ENCODE peak calls at places on chromosomes 2 and 18, in six cellular contexts. C is neural progenitor cell, W is Caco-2, O is GM23248, Z is stomach, P is tibial nerve. N is an unnamed sample.

GRCh38 chr2:196925768-196926561 is 542 bp downstream of the PGAP1 start:
- DNase-seq in O (peak; percentile 71), W (peak; percentile 8), C (peak; percentile 65), P (peak; percentile 18), Z (peak; percentile 27), N (peak; percentile 67)

GRCh38 chr2:205590759-205591158 is 91.5 kb upstream of the NRP2 start:
- DNase-seq in Z (no peak), O (peak; percentile 36), W (no peak), P (no peak), C (no peak), N (no peak)

GRCh38 chr2:180334514-180334913 is 327.4 kb upstream of the CWC22 start:
- DNase-seq in O (no peak), Z (no peak), P (no peak), C (no peak), W (no peak), N (no peak)

GRCh38 chr2:73931531-73932500 is 5.1 kb downstream of the DGUOK start:
- DNase-seq in C (no peak), W (no peak), Z (no peak), O (peak; percentile 64), P (no peak), N (no peak)

GRCh38 chr2:196167666-196168065 is 3.7 kb downstream of the STK17B start:
- DNase-seq in Z (no peak), W (no peak), C (peak; percentile 19), P (no peak), O (no peak), N (no peak)

GRCh38 chr2:85852979-85853498 is 35.8 kb downstream of the ST3GAL5 start:
- DNase-seq in C (no peak), P (peak; percentile 44), O (peak; percentile 76), W (no peak), Z (peak; percentile 45), N (peak; percentile 24)

GRCh38 chr18:48186084-48186798 is 222.9 kb downstream of the ZBTB7C start:
- DNase-seq in O (no peak), C (peak; percentile 73), W (no peak), Z (no peak), P (no peak), N (no peak)

GRCh38 chr2:33791625-33792024 is 192.5 kb upstream of the FAM98A start:
- DNase-seq in Z (no peak), O (peak; percentile 89), P (no peak), C (no peak), W (no peak), N (no peak)

GRCh38 chr18:13418013-13418710 is 199.6 kb downstream of the LDLRAD4 start:
- DNase-seq in Z (no peak), C (no peak), P (no peak), O (no peak), W (no peak), N (peak; percentile 61)

GRCh38 chr2:171044416-171044815 is 115.4 kb downstream of the GORASP2 start:
- DNase-seq in Z (no peak), W (no peak), P (no peak), O (no peak), C (no peak), N (no peak)

GRCh38 chr2:59706729-59707128 is 846.7 kb downstream of the BCL11A start:
- DNase-seq in O (no peak), P (no peak), W (no peak), C (no peak), Z (no peak), N (no peak)

GRCh38 chr2:233832869-233833812 is 21.2 kb downstream of the HJURP start:
- DNase-seq in P (no peak), W (peak; percentile 47), C (peak; percentile 85), O (peak; percentile 37), Z (peak; percentile 30), N (no peak)

GRCh38 chr2:19219060-19219459 is 139.4 kb downstream of the OSR1 start:
- DNase-seq in P (no peak), O (no peak), Z (no peak), W (no peak), C (no peak), N (no peak)

GRCh38 chr2:203733683-203734082 is 27.2 kb downstream of the CD28 start:
- DNase-seq in W (no peak), Z (no peak), C (no peak), O (no peak), P (no peak), N (no peak)

GRCh38 chr2:167132066-167132465 is 243.8 kb downstream of the XIRP2 start:
- DNase-seq in P (no peak), Z (no peak), O (no peak), W (no peak), C (no peak), N (no peak)

GRCh38 chr18:62744076-62744705 is 28.9 kb downstream of the PHLPP1 start:
- DNase-seq in C (no peak), W (no peak), O (peak; percentile 47), Z (no peak), P (no peak), N (no peak)

GRCh38 chr18:46051731-46052461 is 20.2 kb downstream of the PSTPIP2 start:
- DNase-seq in W (peak; percentile 72), C (no peak), P (no peak), Z (peak; percentile 53), O (peak; percentile 70), N (no peak)

GRCh38 chr2:152221870-152222269 is 46.3 kb upstream of the STAM2 start:
- DNase-seq in O (peak; percentile 65), P (no peak), C (no peak), Z (no peak), W (no peak), N (no peak)

GRCh38 chr2:100272848-100273329 is 49.4 kb downstream of the LONRF2 start:
- DNase-seq in C (no peak), O (no peak), W (no peak), P (no peak), Z (no peak), N (no peak)

GRCh38 chr2:26840937-26841610 is 6.9 kb upstream of the DPYSL5 start:
- DNase-seq in O (no peak), Z (no peak), C (no peak), W (peak; percentile 17), P (no peak), N (no peak)

GRCh38 chr2:135113322-135113721 is 61.2 kb downstream of the RAB3GAP1 start:
- DNase-seq in C (no peak), W (no peak), Z (no peak), P (no peak), O (no peak), N (no peak)

GRCh38 chr2:157173740-157174184 is 83.7 kb upstream of the GALNT5 start:
- DNase-seq in C (no peak), W (no peak), Z (no peak), O (peak; percentile 96), P (peak; percentile 67), N (no peak)

GRCh38 chr2:33521791-33522281 is 45.4 kb downstream of the RASGRP3 start:
- DNase-seq in O (peak; percentile 73), W (no peak), P (peak; percentile 64), Z (no peak), C (no peak), N (no peak)

GRCh38 chr2:219002395-219003266 is 9.4 kb upstream of the CRYBA2 start:
- DNase-seq in C (peak; percentile 90), O (peak; percentile 64), P (no peak), Z (peak; percentile 88), W (peak; percentile 85), N (no peak)

GRCh38 chr2:70779911-70780580 is 10.4 kb downstream of the FIGLA start:
- DNase-seq in P (no peak), Z (no peak), W (no peak), C (no peak), O (peak; percentile 86), N (no peak)

GRCh38 chr2:8985561-8986326 is 17.7 kb downstream of the MBOAT2 start:
- DNase-seq in Z (no peak), C (no peak), P (no peak), W (no peak), O (peak; percentile 70), N (no peak)

GRCh38 chr2:16665746-16666452 is at the start of gene CYRIA:
- DNase-seq in P (no peak), Z (peak; percentile 73), O (peak; percentile 61), W (peak; percentile 57), C (peak; percentile 87), N (no peak)

GRCh38 chr18:5628512-5629255 is 84.9 kb upstream of the EPB41L3 start:
- DNase-seq in O (peak; percentile 65), C (peak; percentile 71), P (no peak), W (peak; percentile 54), Z (peak; percentile 31), N (no peak)

GRCh38 chr2:224570328-224570993 is 14.7 kb downstream of the CUL3 start:
- DNase-seq in Z (no peak), W (no peak), P (no peak), O (peak; percentile 56), C (no peak), N (no peak)
- H3K4me1 ChIP-seq in Z (peaks cover 25% of the 10 kb centered on the region), W (peaks cover 6% of the 10 kb centered on the region), P (peaks cover 47% of the 10 kb centered on the region), O (peaks cover 46% of the 10 kb centered on the region), C (peaks cover 47% of the 10 kb centered on the region), N (peaks cover 28% of the 10 kb centered on the region)

DNA sequence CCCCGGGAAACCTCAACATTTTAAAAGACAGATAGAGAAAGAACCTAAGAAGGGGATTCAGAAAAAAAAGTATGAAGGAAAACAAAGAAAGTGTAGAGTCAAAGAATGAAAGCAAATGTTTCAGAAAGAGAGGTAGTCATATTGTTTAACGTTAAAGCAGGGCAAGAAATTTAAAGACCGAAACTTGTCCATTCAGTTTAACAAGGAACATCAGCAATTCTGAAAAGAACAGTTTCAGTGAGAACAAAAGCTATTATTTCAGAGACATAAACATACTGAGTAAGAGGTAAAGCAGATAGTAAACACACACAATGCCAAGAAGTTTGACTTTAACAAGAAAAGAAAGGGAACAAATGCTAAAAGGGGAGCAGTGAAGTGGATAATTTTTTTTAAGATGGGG is 41.1 kb downstream of the MBD2 start:
- DNase-seq in Z (no peak), P (no peak), W (no peak), O (no peak), C (no peak), N (no peak)
- H3K4me1 ChIP-seq in Z (no peaks in the 10 kb centered on the region), P (no peaks in the 10 kb centered on the region), W (peaks cover 14% of the 10 kb centered on the region), O (peaks cover 7% of the 10 kb centered on the region), C (peaks cover 8% of the 10 kb centered on the region), N (no peaks in the 10 kb centered on the region)

GRCh38 chr2:201258666-201258999 is 1.7 kb upstream of the CASP8 start:
- DNase-seq in O (no peak), P (no peak), W (no peak), Z (no peak), C (peak; percentile 4), N (no peak)
- H3K4me1 ChIP-seq in O (peaks cover 27% of the 10 kb centered on the region), P (peaks cover 10% of the 10 kb centered on the region), W (peaks cover 8% of the 10 kb centered on the region), Z (peaks cover 39% of the 10 kb centered on the region), C (peaks cover 11% of the 10 kb centered on the region), N (peaks cover 15% of the 10 kb centered on the region)

GRCh38 chr2:28276076-28276618 is 116.5 kb upstream of the FOSL2 start:
- DNase-seq in Z (no peak), C (no peak), W (no peak), P (no peak), O (peak; percentile 98), N (no peak)
- H3K4me1 ChIP-seq in Z (peaks cover 14% of the 10 kb centered on the region), C (peaks cover 8% of the 10 kb centered on the region), W (peaks cover 68% of the 10 kb centered on the region), P (peaks cover 9% of the 10 kb centered on the region), O (peaks cover 37% of the 10 kb centered on the region), N (peaks cover 20% of the 10 kb centered on the region)

GRCh38 chr2:127098711-127099110 is 8.2 kb downstream of the BIN1 start:
- DNase-seq in O (no peak), P (no peak), C (no peak), Z (no peak), W (no peak), N (no peak)
- H3K4me1 ChIP-seq in O (peaks cover 22% of the 10 kb centered on the region), P (peaks cover 48% of the 10 kb centered on the region), C (peaks cover 33% of the 10 kb centered on the region), Z (peaks cover 91% of the 10 kb centered on the region), W (peaks cover 87% of the 10 kb centered on the region), N (no peaks in the 10 kb centered on the region)

N was measured in ascending aorta.